ENCODE peak calls at places on chromosomes 4 and X, in six cellular contexts. V is cardiac muscle cell, J is uterus, H is tibial artery, D is spleen, T is suprapubic skin. P is an unnamed sample. For H3K4me1, the result is how much of the 10 kb centered on the place peaks cover.

GRCh38 chr4:126778348-126778747 is 854.4 kb upstream of the INTU start:
- DNase-seq in V (no peak), J (no peak), H (no peak), D (no peak), T (no peak), P (no peak)

GRCh38 chr4:956531-957230 is 16.7 kb downstream of the DGKQ start:
- DNase-seq in V (no peak), J (no peak), H (no peak), D (no peak), T (no peak), P (no peak)

GRCh38 chrX:13223868-13224555 is 95.8 kb downstream of the ATXN3L start:
- DNase-seq in V (no peak), J (no peak), H (no peak), D (no peak), T (no peak), P (no peak)

GRCh38 chr4:213971-214370 is 89.7 kb downstream of the ZNF718 start:
- DNase-seq in V (no peak), J (no peak), H (no peak), D (no peak), T (no peak), P (no peak)

GRCh38 chrX:100368167-100368566 is 41.9 kb downstream of the PCDH19 start:
- DNase-seq in V (peak), J (no peak), H (no peak), D (no peak), T (no peak), P (no peak)

GRCh38 chr4:1570291-1571164 is 113.6 kb downstream of the FAM53A start:
- DNase-seq in V (no peak), J (no peak), H (peak), D (peak), T (peak), P (no peak)

GRCh38 chrX:10444204-10444603 is 176.2 kb downstream of the MID1 start:
- DNase-seq in V (no peak), J (no peak), H (no peak), D (no peak), T (no peak), P (no peak)

GRCh38 chr4:66923081-66923865 is 622.0 kb downstream of the CENPC start:
- DNase-seq in V (no peak), J (no peak), H (no peak), D (no peak), T (no peak), P (no peak)

GRCh38 chr4:43343298-43343697 is 450.8 kb downstream of the GRXCR1 start:
- DNase-seq in V (no peak), J (no peak), H (no peak), D (no peak), T (no peak), P (no peak)

GRCh38 chr4:3308691-3309090 is 15.9 kb downstream of the RGS12 start:
- DNase-seq in V (no peak), J (no peak), H (peak), D (peak), T (peak), P (no peak)

GRCh38 chrX:1657367-1658082 is 42.7 kb downstream of the ASMT start:
- DNase-seq in V (peak), J (no peak), H (peak), D (peak), T (no peak), P (no peak)

GRCh38 chrX:55326985-55327384 is 62.3 kb upstream of the PAGE3 start:
- DNase-seq in V (no peak), J (peak), H (no peak), D (no peak), T (no peak), P (no peak)

GRCh38 chr4:160143574-160143973 is 1040.7 kb downstream of the RAPGEF2 start:
- DNase-seq in V (no peak), J (no peak), H (no peak), D (no peak), T (no peak), P (no peak)

GRCh38 chr4:14169460-14169859 is 541.9 kb upstream of the BOD1L1 start:
- DNase-seq in V (no peak), J (no peak), H (no peak), D (no peak), T (no peak), P (no peak)

GRCh38 chrX:136354201-136354600 is 53.4 kb downstream of the ADGRG4 start:
- DNase-seq in V (no peak), J (no peak), H (no peak), D (no peak), T (no peak), P (no peak)

GRCh38 chr4:186485621-186486062 is 69.7 kb downstream of the MTNR1A start:
- DNase-seq in V (peak), J (no peak), H (peak), D (no peak), T (no peak), P (no peak)

GRCh38 chr4:150402968-150403367 is 179.0 kb upstream of the MAB21L2 start:
- DNase-seq in V (peak), J (no peak), H (no peak), D (no peak), T (no peak), P (no peak)

GRCh38 chr4:5124876-5125275 is 73.6 kb downstream of the STK32B start:
- DNase-seq in V (no peak), J (no peak), H (no peak), D (no peak), T (no peak), P (no peak)

GRCh38 chrX:30504309-30504708 is 73.3 kb downstream of the TASL start:
- DNase-seq in V (peak), J (no peak), H (no peak), D (no peak), T (no peak), P (no peak)

GRCh38 chr4:178090640-178091411 is 648.6 kb upstream of the AGA start:
- DNase-seq in V (no peak), J (no peak), H (no peak), D (no peak), T (no peak), P (no peak)

GRCh38 chr4:178081931-178082330 is 639.7 kb upstream of the AGA start:
- DNase-seq in V (no peak), J (no peak), H (no peak), D (no peak), T (no peak), P (no peak)

GRCh38 chr4:178083968-178084367 is 641.7 kb upstream of the AGA start:
- DNase-seq in V (no peak), J (no peak), H (no peak), D (no peak), T (no peak), P (no peak)

DNA sequence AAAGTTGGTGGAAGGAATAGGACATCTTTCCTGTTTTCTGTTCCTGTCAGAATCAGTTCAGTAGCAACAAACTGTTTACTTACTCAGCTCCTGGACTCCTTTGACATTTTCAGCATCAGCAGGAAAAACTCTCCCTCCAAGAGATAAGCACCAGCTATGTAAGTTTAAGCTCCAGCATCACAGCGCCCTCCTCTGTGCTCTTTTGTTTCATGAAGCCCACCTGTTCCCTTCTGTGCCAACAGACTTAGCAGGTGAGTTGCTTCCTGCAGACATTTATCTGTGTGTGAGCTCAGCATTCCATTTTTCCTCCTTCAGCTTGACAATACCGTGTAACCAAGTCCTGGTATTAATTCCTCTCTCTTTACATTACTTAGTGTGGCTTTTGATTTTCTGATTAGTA is 644.1 kb upstream of the AGA start:
- DNase-seq in V (peak), J (no peak), H (no peak), D (no peak), T (no peak), P (no peak)
- TF ChIP-seq CTCF in V (no peak), J (no peak), H (no peak), D (no peak), T (no peak), P (no peak)

DNA sequence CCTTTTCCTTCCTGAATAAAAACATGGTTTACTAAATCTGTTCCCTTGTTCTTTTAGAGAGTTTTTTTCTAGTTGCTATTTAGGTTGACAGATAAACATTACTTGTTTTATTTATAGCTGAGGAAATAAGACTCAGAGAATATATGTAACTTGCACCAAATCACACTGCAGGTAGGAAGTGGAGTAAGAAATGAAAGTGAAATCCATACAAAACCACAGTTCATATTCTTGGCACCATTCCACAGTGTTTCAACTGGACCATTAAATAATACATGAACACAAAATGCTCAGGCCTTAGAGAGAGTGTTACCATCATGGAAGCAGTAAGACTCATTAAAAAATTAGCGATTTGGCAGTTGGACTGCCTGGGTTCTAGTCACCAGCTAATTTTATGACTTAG is 326.9 kb upstream of the SLIT2 start:
- DNase-seq in V (no peak), J (no peak), H (no peak), D (no peak), T (no peak), P (no peak)
- H3K4me3 ChIP-seq in V (no peak), J (no peak), H (no peak), D (no peak), T (no peak), P (no peak)

GRCh38 chrX:107673401-107673800 is 45.1 kb downstream of the PRPS1 start:
- DNase-seq in V (no peak), J (no peak), H (no peak), D (no peak), T (no peak), P (no peak)

GRCh38 chrX:107675365-107675654 is 47.0 kb downstream of the PRPS1 start:
- DNase-seq in V (no peak), J (no peak), H (no peak), D (no peak), T (no peak), P (no peak)

GRCh38 chrX:107673933-107674479 is 45.7 kb downstream of the PRPS1 start:
- DNase-seq in V (no peak), J (peak), H (peak), D (peak), T (peak), P (peak)

GRCh38 chrX:107675823-107676555 is 47.7 kb downstream of the PRPS1 start:
- DNase-seq in V (no peak), J (peak), H (peak), D (no peak), T (no peak), P (peak)

DNA sequence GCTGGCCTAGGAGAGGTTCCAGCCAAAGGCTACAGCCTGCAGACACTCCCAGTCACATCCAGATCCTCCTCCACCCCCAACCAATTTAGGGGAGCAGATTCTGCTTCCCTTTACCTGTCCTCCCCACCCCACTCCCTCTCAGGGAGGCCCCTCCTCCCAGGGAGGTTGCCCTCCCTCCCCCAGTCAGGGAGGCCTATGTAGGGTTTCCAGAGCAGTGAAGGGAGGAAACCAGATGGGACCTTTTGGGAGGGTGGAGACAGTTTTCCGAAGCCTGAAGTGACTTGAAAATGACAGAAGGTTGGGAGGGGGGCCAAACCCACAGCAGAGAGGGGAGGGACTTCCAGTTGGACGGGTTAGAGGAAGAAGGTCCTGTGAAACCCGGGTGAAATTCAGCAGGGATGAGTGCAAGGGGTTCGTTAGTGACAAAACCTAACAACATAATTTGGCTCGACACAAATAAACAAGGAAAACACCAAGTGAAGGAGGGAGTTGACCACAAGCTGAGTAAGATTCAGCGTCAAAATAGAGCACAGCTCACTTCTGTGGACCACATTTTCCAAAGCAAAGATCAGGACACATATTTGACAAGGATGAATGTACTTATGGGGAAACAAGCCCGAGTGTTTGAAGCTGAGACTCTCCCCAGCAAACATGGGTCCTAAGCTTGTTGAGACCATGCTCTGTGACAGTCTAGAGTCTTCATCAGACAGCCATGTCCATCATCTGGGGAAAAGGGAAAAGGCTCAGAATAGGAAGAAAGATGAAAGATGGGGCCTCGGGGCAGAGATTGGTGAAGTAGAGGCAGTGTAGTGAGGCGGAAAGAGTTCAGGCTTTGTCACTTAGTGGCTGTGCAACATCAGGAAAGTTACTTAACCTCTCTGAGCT is 46.4 kb downstream of the PRPS1 start:
- DNase-seq in V (no peak), J (peak), H (peak), D (peak), T (peak), P (peak)
- H3K4me1 ChIP-seq in V (under half), J (under half), H (half or more), D (half or more), T (under half), P (under half)

GRCh38 chrX:102835504-102836146 is 101.4 kb upstream of the RAB40AL start:
- DNase-seq in V (peak), J (no peak), H (no peak), D (no peak), T (no peak), P (no peak)

GRCh38 chrX:102837843-102838242 is 99.2 kb upstream of the RAB40AL start:
- DNase-seq in V (no peak), J (no peak), H (no peak), D (no peak), T (no peak), P (no peak)

GRCh38 chrX:102845020-102845419 is 92.1 kb upstream of the RAB40AL start:
- DNase-seq in V (no peak), J (no peak), H (no peak), D (no peak), T (no peak), P (no peak)

GRCh38 chrX:102841706-102842003 is 95.4 kb upstream of the RAB40AL start:
- DNase-seq in V (no peak), J (no peak), H (no peak), D (no peak), T (no peak), P (no peak)

GRCh38 chrX:102840871-102841705 is 96.0 kb upstream of the RAB40AL start:
- DNase-seq in V (no peak), J (no peak), H (no peak), D (no peak), T (no peak), P (no peak)
- TF ChIP-seq CTCF in V (peak), J (no peak), H (no peak), D (no peak), T (no peak), P (no peak)